ENCODE peak calls at places on chromosomes 13 and 19, in five cellular contexts. F is SK-N-SH, Y is K562, D is HCT116, G is GM23338. J is an unnamed sample.

GRCh38 chr19:10102787-10103236 is 334 bp upstream of the ANGPTL6 start:
- DNase-seq in G (no peak), Y (no peak), D (no peak), F (peak; percentile 53), J (peak; percentile 64)

GRCh38 chr13:72643339-72643989 is 84.0 kb downstream of the MZT1 start:
- DNase-seq in F (peak; percentile 22), G (peak; percentile 66), D (peak; percentile 33), Y (peak; percentile 8), J (peak; percentile 80)

GRCh38 chr19:4896372-4896771 is 6.3 kb downstream of the ARRDC5 start:
- DNase-seq in D (no peak), G (no peak), F (no peak), Y (no peak), J (no peak)

GRCh38 chr13:51895906-51896888 is 34.4 kb downstream of the CCDC70 start:
- DNase-seq in D (peak; percentile 29), F (peak; percentile 62), G (peak; percentile 81), Y (peak; percentile 51), J (peak; percentile 82)

GRCh38 chr13:35881360-35881759 is 249.8 kb downstream of the DCLK1 start:
- DNase-seq in G (no peak), Y (no peak), D (no peak), F (no peak), J (no peak)

GRCh38 chr13:99133230-99133629 is 67.4 kb upstream of the UBAC2 start:
- DNase-seq in Y (no peak), F (no peak), D (no peak), G (no peak), J (no peak)

GRCh38 chr13:32894589-32895001 is 121.6 kb upstream of the KL start:
- DNase-seq in G (no peak), F (no peak), Y (no peak), D (no peak), J (no peak)

GRCh38 chr19:16627194-16627927 is 643 bp downstream of the MED26 start:
- DNase-seq in Y (no peak), F (peak; percentile 44), D (no peak), G (no peak), J (peak; percentile 66)

GRCh38 chr19:47663911-47664771 is 49.1 kb upstream of the EHD2 start:
- DNase-seq in G (no peak), D (no peak), F (no peak), Y (peak; percentile 49), J (no peak)

GRCh38 chr19:6086081-6086858 is 24.0 kb downstream of the RFX2 start:
- DNase-seq in F (no peak), G (no peak), Y (no peak), D (no peak), J (no peak)

GRCh38 chr13:89150362-89150761 is 1479.2 kb downstream of the SLITRK5 start:
- DNase-seq in D (no peak), G (no peak), F (no peak), Y (no peak), J (no peak)

GRCh38 chr19:55494172-55494761 is 6.0 kb downstream of the SSC5D start:
- DNase-seq in F (no peak), D (no peak), G (no peak), Y (peak; percentile 82), J (no peak)

GRCh38 chr13:77300176-77301141 is 26.4 kb downstream of the MYCBP2 start:
- DNase-seq in Y (no peak), D (no peak), F (no peak), G (peak; percentile 9), J (peak; percentile 77)

GRCh38 chr19:21482863-21483276 is 22.5 kb upstream of the ZNF429 start:
- DNase-seq in G (peak; percentile 83), Y (peak; percentile 30), F (peak; percentile 81), D (peak; percentile 7), J (peak; percentile 82)

GRCh38 chr19:49272204-49272603 is 52.8 kb downstream of the SLC6A16 start:
- DNase-seq in D (peak; percentile 50), Y (no peak), F (no peak), G (no peak), J (no peak)

GRCh38 chr19:13165091-13165997 is 15.1 kb downstream of the IER2 start:
- DNase-seq in G (peak; percentile 47), D (no peak), Y (no peak), F (no peak), J (peak; percentile 32)

GRCh38 chr13:40982772-40983171 is 36.3 kb downstream of the ELF1 start:
- DNase-seq in Y (no peak), F (peak; percentile 38), D (no peak), G (no peak), J (peak; percentile 92)

GRCh38 chr13:19587635-19588300 is 26.4 kb upstream of the TPTE2 start:
- DNase-seq in Y (peak; percentile 8), G (peak; percentile 62), F (peak; percentile 45), D (peak; percentile 27), J (peak; percentile 88)

GRCh38 chr13:45310341-45311138 is 30.4 kb downstream of the TPT1 start:
- DNase-seq in Y (no peak), G (no peak), F (no peak), D (no peak), J (no peak)

GRCh38 chr19:14871619-14872230 is 14.2 kb downstream of the OR7A17 start:
- DNase-seq in F (peak; percentile 3), G (peak; percentile 44), Y (peak; percentile 26), D (peak; percentile 22), J (peak; percentile 71)

GRCh38 chr19:42386974-42387707 is 3.0 kb downstream of the CNFN start:
- DNase-seq in G (peak; percentile 93), Y (peak; percentile 87), F (peak; percentile 91), D (peak; percentile 73), J (peak; percentile 79)

GRCh38 chr13:92379371-92379770 is 847.2 kb upstream of the GPC6 start:
- DNase-seq in D (no peak), F (no peak), G (no peak), Y (no peak), J (no peak)

DNA sequence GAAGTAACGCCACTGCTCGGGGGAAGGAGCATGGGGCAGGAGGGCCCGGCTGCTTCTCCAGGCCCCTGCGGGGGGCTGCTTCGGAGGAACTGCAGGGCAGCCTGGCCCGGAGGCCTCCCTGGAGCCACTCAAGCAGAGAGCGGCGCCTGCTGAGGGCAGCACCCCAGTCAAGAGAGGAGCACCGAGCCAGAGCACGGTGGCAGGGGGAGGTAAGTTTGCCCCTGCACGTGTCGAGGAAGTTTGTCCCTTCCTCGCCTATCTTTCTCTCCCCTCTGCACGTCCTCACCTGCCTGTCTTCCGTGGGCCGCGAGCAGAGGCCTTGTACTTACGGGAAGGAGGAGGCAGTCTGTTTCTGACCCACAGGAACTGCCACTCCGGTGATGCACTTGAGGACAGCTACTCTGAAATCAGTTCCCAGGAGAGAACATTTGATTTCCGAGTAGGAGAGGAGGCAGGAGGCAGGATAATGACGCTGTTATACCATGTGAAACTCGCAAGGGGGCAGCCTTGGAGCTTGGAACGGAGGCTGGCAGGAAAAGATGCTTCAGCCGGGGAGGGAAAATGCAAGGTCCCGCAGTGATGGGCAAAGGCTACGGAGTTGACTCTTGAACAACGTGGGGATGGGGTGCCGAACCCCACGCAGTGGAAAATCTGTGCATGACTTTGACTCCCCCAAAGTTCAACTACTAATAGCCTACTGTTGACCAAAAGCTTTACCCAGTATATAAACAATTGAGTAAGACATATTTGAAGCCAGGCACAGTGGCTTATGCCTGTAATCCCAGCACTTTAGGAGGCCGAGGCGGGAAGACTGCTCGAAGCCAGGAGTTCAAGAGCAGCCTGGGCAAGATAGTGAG is 5.0 kb downstream of the FFAR1 start:
- DNase-seq in F (peak; percentile 85), D (peak; percentile 59), Y (peak; percentile 76), G (peak; percentile 94), J (peak; percentile 87)
- H3K4me2 ChIP-seq in F (no peak overlapping the region), D (peak overlapping the region; percentile 40), Y (no peak overlapping the region), G (no peak overlapping the region), J (peak overlapping the region; percentile 44)

GRCh38 chr13:49259586-49259985 is 11.9 kb downstream of the CDADC1 start:
- DNase-seq in D (no peak), F (no peak), G (no peak), Y (no peak), J (no peak)

GRCh38 chr13:49262634-49263033 is 14.9 kb downstream of the CDADC1 start:
- DNase-seq in Y (no peak), D (no peak), F (no peak), G (no peak), J (no peak)

GRCh38 chr13:49253997-49254396 is 6.3 kb downstream of the CDADC1 start:
- DNase-seq in Y (no peak), G (no peak), D (no peak), F (no peak), J (no peak)

GRCh38 chr13:49256841-49257240 is 9.1 kb downstream of the CDADC1 start:
- DNase-seq in Y (no peak), F (no peak), G (no peak), D (no peak), J (no peak)

DNA sequence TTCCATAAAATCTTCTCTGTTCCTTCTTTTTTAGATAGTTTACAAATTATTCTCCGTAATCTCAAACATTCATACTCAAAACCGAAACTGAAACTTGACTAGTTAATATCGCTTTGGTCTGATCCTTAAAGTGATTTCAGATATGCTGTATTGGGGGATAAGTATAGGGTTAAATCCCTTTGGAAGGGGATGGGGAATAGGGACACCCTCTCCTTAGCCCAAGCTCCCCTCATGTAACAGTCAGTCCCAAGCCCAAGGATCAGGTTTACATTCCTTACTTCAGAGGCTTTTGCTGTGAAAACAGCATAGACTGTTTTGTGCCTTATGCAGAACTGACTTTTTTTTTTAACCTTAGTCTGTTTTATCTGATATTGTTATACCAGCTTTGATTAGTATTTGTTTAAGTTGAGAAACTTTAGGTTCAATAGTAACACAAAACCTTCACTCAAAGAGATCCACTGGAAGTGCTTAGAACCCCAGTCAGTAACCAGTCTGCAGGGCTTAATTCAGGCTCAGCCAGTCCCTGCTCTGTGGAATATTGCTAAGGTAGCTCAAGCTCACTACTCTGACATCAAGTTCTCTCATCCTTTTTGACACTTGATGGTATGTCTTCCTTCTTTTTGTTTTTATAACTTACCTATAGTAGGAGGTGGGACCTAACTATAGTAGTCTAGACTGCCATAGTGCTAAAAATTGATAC is 10.5 kb downstream of the CDADC1 start:
- DNase-seq in F (no peak), Y (no peak), D (no peak), G (no peak), J (no peak)
- H3K4me2 ChIP-seq in F (no peak overlapping the region), Y (no peak overlapping the region), D (no peak overlapping the region), G (no peak overlapping the region), J (peak overlapping the region; percentile 65)

DNA sequence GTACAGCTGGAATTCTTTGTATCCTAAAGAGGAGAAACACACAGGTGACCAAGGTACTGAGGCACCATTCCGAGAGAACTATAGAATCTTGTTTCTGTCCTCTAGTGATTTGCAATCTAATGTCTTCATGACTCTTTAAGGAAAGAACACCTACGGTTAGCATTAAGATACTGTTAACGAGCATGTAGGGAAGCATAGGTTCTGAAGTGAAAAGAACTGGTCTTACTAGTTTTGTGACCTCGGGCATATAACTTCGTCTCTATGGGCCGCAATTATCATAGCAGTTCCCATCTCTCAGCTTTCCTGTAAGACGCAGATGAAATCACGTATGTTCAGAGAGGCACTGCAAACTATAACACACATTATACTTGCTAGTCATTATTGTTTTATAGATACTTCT is 193.0 kb upstream of the NBEA start:
- DNase-seq in G (no peak), Y (no peak), D (no peak), F (no peak), J (no peak)
- H3K4me2 ChIP-seq in G (peak overlapping the region; percentile 39), Y (no peak overlapping the region), D (no peak overlapping the region), F (no peak overlapping the region), J (no peak overlapping the region)

DNA sequence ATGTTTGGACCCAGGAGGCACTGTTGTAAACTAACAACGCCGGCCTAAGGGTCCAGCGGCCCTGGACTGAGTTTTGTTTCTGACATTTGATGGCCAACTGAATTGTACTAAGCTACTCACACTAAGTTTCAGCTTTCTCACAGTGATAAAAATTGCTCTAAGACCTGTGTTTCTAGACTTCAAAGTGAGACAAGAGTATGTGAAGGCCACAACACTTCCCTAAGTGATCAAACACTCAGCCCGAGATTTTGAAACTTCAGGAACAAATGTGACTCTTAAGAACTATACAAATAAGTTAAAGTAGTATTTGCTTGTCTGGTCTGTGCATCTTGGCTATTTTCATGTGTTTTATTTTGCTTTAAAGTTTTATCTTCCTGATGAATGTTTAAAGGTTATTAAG is 30.2 kb downstream of the EFNB2 start:
- DNase-seq in Y (no peak), F (no peak), G (no peak), D (no peak), J (no peak)
- H3K4me2 ChIP-seq in Y (no peak overlapping the region), F (no peak overlapping the region), G (no peak overlapping the region), D (no peak overlapping the region), J (no peak overlapping the region)